ENCODE peak calls at places on chromosome 11, in seven cellular contexts. One of them, this sample, is unnamed.

GRCh38 chr11:94602430-94603372 is 35.5 kb downstream of the PIWIL4 start:
- DNase-seq in body of pancreas: peak
- DNase-seq in AML-193: peak
- DNase-seq in T-helper 2 cell: no peak
- DNase-seq in neuronal stem cell: peak
- DNase-seq in activated naive CD4-positive, alpha-beta T cell treated with Interleukin-2 at 50 U/mL for 16 hours: peak
- DNase-seq in activated CD8-positive, alpha-beta memory T cell treated with anti-CD3 and anti-CD28 coated beads, Interleukin-2, amount 10 ng/mL, durations not matched to agents 7 days and 5 days: no peak
- DNase-seq in this sample: peak

GRCh38 chr11:58060939-58061672 is 30.4 kb downstream of the OR6Q1 start:
- DNase-seq in body of pancreas: no peak
- DNase-seq in AML-193: no peak
- DNase-seq in T-helper 2 cell: no peak
- DNase-seq in neuronal stem cell: no peak
- DNase-seq in activated naive CD4-positive, alpha-beta T cell treated with Interleukin-2 at 50 U/mL for 16 hours: no peak
- DNase-seq in activated CD8-positive, alpha-beta memory T cell treated with anti-CD3 and anti-CD28 coated beads, Interleukin-2, amount 10 ng/mL, durations not matched to agents 7 days and 5 days: no peak
- DNase-seq in this sample: no peak

GRCh38 chr11:34243620-34244493 is 114.0 kb downstream of the ABTB2 start:
- DNase-seq in body of pancreas: peak
- DNase-seq in AML-193: no peak
- DNase-seq in T-helper 2 cell: peak
- DNase-seq in neuronal stem cell: no peak
- DNase-seq in activated naive CD4-positive, alpha-beta T cell treated with Interleukin-2 at 50 U/mL for 16 hours: peak
- DNase-seq in activated CD8-positive, alpha-beta memory T cell treated with anti-CD3 and anti-CD28 coated beads, Interleukin-2, amount 10 ng/mL, durations not matched to agents 7 days and 5 days: peak
- DNase-seq in this sample: peak

GRCh38 chr11:115276182-115276581 is 228.0 kb downstream of the CADM1 start:
- DNase-seq in body of pancreas: no peak
- DNase-seq in AML-193: no peak
- DNase-seq in T-helper 2 cell: no peak
- DNase-seq in neuronal stem cell: no peak
- DNase-seq in activated naive CD4-positive, alpha-beta T cell treated with Interleukin-2 at 50 U/mL for 16 hours: no peak
- DNase-seq in activated CD8-positive, alpha-beta memory T cell treated with anti-CD3 and anti-CD28 coated beads, Interleukin-2, amount 10 ng/mL, durations not matched to agents 7 days and 5 days: no peak
- DNase-seq in this sample: no peak

GRCh38 chr11:133964946-133965632 is 8.3 kb upstream of the IGSF9B start:
- DNase-seq in body of pancreas: no peak
- DNase-seq in AML-193: no peak
- DNase-seq in T-helper 2 cell: no peak
- DNase-seq in neuronal stem cell: no peak
- DNase-seq in activated naive CD4-positive, alpha-beta T cell treated with Interleukin-2 at 50 U/mL for 16 hours: no peak
- DNase-seq in activated CD8-positive, alpha-beta memory T cell treated with anti-CD3 and anti-CD28 coated beads, Interleukin-2, amount 10 ng/mL, durations not matched to agents 7 days and 5 days: no peak
- DNase-seq in this sample: peak

GRCh38 chr11:108672113-108672512 is 7.2 kb downstream of the DDX10 start:
- DNase-seq in body of pancreas: no peak
- DNase-seq in AML-193: no peak
- DNase-seq in T-helper 2 cell: no peak
- DNase-seq in neuronal stem cell: no peak
- DNase-seq in activated naive CD4-positive, alpha-beta T cell treated with Interleukin-2 at 50 U/mL for 16 hours: no peak
- DNase-seq in activated CD8-positive, alpha-beta memory T cell treated with anti-CD3 and anti-CD28 coated beads, Interleukin-2, amount 10 ng/mL, durations not matched to agents 7 days and 5 days: no peak
- DNase-seq in this sample: peak

GRCh38 chr11:15861256-15861655 is 495.1 kb downstream of the SOX6 start:
- DNase-seq in body of pancreas: no peak
- DNase-seq in AML-193: no peak
- DNase-seq in T-helper 2 cell: no peak
- DNase-seq in neuronal stem cell: no peak
- DNase-seq in activated naive CD4-positive, alpha-beta T cell treated with Interleukin-2 at 50 U/mL for 16 hours: no peak
- DNase-seq in activated CD8-positive, alpha-beta memory T cell treated with anti-CD3 and anti-CD28 coated beads, Interleukin-2, amount 10 ng/mL, durations not matched to agents 7 days and 5 days: no peak
- DNase-seq in this sample: no peak

GRCh38 chr11:75508051-75508561 is 17.6 kb downstream of the GDPD5 start:
- DNase-seq in body of pancreas: no peak
- DNase-seq in AML-193: peak
- DNase-seq in T-helper 2 cell: peak
- DNase-seq in neuronal stem cell: no peak
- DNase-seq in activated naive CD4-positive, alpha-beta T cell treated with Interleukin-2 at 50 U/mL for 16 hours: peak
- DNase-seq in activated CD8-positive, alpha-beta memory T cell treated with anti-CD3 and anti-CD28 coated beads, Interleukin-2, amount 10 ng/mL, durations not matched to agents 7 days and 5 days: peak
- DNase-seq in this sample: no peak

This sample was measured in RPMI7951.